ENCODE peak calls at places on chromosomes 1 and 21, in eight cellular contexts. A is A549, Q is upper lobe of right lung, T is body of pancreas, H is lower lobe of right lung, V is PC-3, N is pancreas, P is Panc1. J is an unnamed sample.

GRCh38 chr1:54498383-54499096 is 49.5 kb upstream of the ACOT11 start:
- ATAC-seq in N (peak; percentile 19), H (no peak), V (no peak), T (no peak), P (peak; percentile 52), A (peak; percentile 52), Q (no peak), J (no peak)

GRCh38 chr1:56799605-56800398 is 19.4 kb downstream of the FYB2 start:
- ATAC-seq in Q (no peak), H (no peak), A (no peak), P (no peak), N (peak; percentile 56), T (no peak), V (no peak), J (no peak)

GRCh38 chr1:222790520-222790919 is 24.3 kb upstream of the DISP1 start:
- ATAC-seq in H (no peak), T (no peak), N (no peak), V (no peak), Q (no peak), A (no peak), P (no peak), J (no peak)

GRCh38 chr21:34589511-34590282 is 25.2 kb downstream of the RCAN1 start:
- ATAC-seq in N (peak; percentile 67), V (no peak), T (peak; percentile 56), Q (no peak), P (no peak), H (no peak), A (no peak), J (no peak)

GRCh38 chr1:153598309-153599172 is 14.4 kb downstream of the S100A16 start:
- ATAC-seq in V (peak; percentile 26), Q (peak; percentile 48), H (peak; percentile 57), P (peak; percentile 31), N (peak; percentile 55), A (no peak), T (no peak), J (peak; percentile 48)

GRCh38 chr1:64092851-64093371 is 110.5 kb upstream of the UBE2U start:
- ATAC-seq in A (no peak), N (no peak), V (no peak), H (no peak), P (no peak), T (no peak), Q (no peak), J (no peak)

GRCh38 chr1:200165493-200166220 is 138.1 kb downstream of the NR5A2 start:
- ATAC-seq in V (no peak), A (no peak), H (no peak), T (no peak), N (no peak), P (no peak), Q (no peak), J (no peak)

GRCh38 chr1:212678456-212679410 is 20.9 kb downstream of the BATF3 start:
- ATAC-seq in T (no peak), P (peak; percentile 53), V (no peak), N (no peak), A (peak; percentile 27), H (peak; percentile 23), Q (peak; percentile 42), J (no peak)

GRCh38 chr1:168488153-168488552 is 55.6 kb downstream of the XCL2 start:
- ATAC-seq in A (no peak), V (no peak), T (peak; percentile 45), P (no peak), Q (no peak), H (no peak), N (peak; percentile 48), J (peak; percentile 82)

GRCh38 chr1:1764876-1765478 is 13.3 kb downstream of the NADK start:
- ATAC-seq in H (no peak), V (no peak), Q (no peak), T (no peak), N (no peak), P (no peak), A (no peak), J (no peak)

DNA sequence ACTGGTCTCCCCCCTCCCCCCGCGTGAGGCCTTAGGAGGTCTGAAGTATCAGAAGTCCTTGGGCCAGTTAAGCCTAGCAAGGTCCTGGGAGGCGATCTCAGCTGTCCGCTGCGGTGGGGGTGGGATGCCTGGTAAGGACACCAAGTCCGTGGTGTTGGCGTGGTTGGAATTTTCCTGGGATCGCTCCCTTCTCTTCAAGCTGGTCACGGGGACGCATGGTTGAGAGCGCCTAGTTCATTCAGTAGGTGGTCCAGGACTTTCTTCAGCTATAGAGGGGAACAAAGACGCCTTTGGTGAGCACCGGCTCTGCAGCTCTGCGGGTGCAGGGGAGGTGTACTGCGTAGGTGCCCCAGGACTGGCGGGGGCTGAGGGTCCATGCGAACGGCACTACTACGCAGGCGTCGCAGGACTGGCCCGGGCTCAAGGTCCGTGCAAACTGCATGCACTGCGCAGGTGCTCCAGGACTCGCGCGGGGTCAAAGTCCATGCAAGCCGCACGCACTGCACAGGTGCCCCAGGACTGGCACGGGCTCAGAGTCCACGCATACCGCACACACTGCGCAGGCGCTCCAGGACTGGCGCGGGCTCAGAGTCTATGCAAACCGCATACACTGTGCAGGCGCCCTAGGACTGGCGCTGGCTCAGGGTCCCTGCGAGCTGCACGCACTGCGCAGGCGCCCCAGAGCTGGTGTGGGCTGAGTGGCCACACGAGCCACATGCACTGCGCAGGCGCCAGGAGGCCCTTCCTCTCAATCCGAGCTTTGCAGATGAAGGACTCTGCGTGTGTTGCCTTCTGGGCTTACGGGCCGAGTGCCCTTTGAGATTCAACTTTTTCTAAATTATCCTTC is 36.6 kb upstream of the HMGN1 start:
- ATAC-seq in V (peak; percentile 31), A (peak; percentile 87), H (peak; percentile 88), N (peak; percentile 81), T (peak; percentile 90), Q (peak; percentile 83), P (peak; percentile 74), J (peak; percentile 77)
- H3K4me3 ChIP-seq in V (no peak overlapping the region), A (peak overlapping the region; percentile 51), H (peak overlapping the region; percentile 59), N (peak overlapping the region; percentile 32), T (no peak overlapping the region), Q (peak overlapping the region; percentile 46), P (peak overlapping the region; percentile 27), J (peak overlapping the region; percentile 8)

GRCh38 chr1:246726255-246726679 is 2.1 kb downstream of the SCCPDH start:
- ATAC-seq in V (no peak), N (peak; percentile 18), P (no peak), T (no peak), Q (no peak), H (no peak), A (no peak), J (peak; percentile 19)
- H3K4me3 ChIP-seq in V (no peak overlapping the region), N (no peak overlapping the region), P (no peak overlapping the region), T (no peak overlapping the region), Q (no peak overlapping the region), H (no peak overlapping the region), A (no peak overlapping the region), J (no peak overlapping the region)

GRCh38 chr1:43933386-43934278 is at the start of gene ARTN:
- ATAC-seq in H (peak; percentile 62), T (peak; percentile 45), V (peak; percentile 56), N (peak; percentile 55), Q (peak; percentile 42), A (no peak), P (peak; percentile 1), J (no peak)

GRCh38 chr1:43934986-43935324 is 1.4 kb downstream of the ARTN start:
- ATAC-seq in N (no peak), Q (no peak), V (no peak), H (no peak), A (no peak), P (no peak), T (no peak), J (no peak)

GRCh38 chr1:43932786-43933385 is 715 bp upstream of the ARTN start:
- ATAC-seq in P (no peak), T (no peak), V (peak; percentile 6), Q (no peak), N (no peak), H (no peak), A (no peak), J (no peak)

GRCh38 chr1:43935711-43936427 is 2.3 kb downstream of the ARTN start:
- ATAC-seq in A (no peak), V (no peak), H (no peak), N (peak; percentile 77), Q (no peak), P (no peak), T (peak; percentile 74), J (peak; percentile 5)

GRCh38 chr1:43934279-43934985 is 831 bp downstream of the ARTN start:
- ATAC-seq in P (peak; percentile 59), N (peak; percentile 76), T (peak; percentile 54), V (peak; percentile 53), Q (peak; percentile 81), H (peak; percentile 82), A (peak; percentile 76), J (peak; percentile 46)
- H3K4me3 ChIP-seq in P (no peak overlapping the region), N (peak overlapping the region; percentile 51), T (no peak overlapping the region), V (peak overlapping the region; percentile 68), Q (peak overlapping the region; percentile 46), H (peak overlapping the region; percentile 51), A (no peak overlapping the region), J (peak overlapping the region; percentile 51)

DNA sequence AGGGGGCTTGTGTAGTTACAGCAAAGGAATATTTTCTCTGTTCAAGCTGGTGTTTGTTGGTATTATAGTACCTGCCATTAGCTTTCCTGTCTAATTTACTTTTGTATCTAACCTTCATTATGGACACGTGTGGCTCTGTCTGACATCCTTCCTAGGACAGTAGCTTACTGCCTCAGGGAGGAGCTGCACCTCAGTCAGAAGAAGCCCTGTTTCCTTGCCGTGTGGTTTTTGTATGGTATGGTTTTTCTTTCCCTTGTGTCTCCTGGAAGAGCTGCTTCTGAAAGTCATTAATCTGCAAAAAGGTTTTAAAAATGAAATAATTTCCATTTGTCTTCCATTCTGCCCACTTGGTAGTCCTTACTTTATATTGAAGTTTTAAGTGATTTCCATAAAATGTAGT is 17.4 kb upstream of the CRB1 start:
- ATAC-seq in H (no peak), V (no peak), A (no peak), N (no peak), Q (no peak), P (no peak), T (no peak), J (no peak)
- H3K4me3 ChIP-seq in H (no peak overlapping the region), V (no peak overlapping the region), A (no peak overlapping the region), N (no peak overlapping the region), Q (no peak overlapping the region), P (no peak overlapping the region), T (no peak overlapping the region), J (no peak overlapping the region)

GRCh38 chr1:52057876-52058275 is 1.8 kb downstream of the BTF3L4 start:
- ATAC-seq in N (no peak), Q (no peak), H (no peak), T (no peak), V (no peak), P (no peak), A (no peak), J (no peak)
- H3K4me3 ChIP-seq in N (peak overlapping the region; percentile 95), Q (peak overlapping the region; percentile 97), H (no peak overlapping the region), T (no peak overlapping the region), V (peak overlapping the region; percentile 93), P (peak overlapping the region; percentile 100), A (peak overlapping the region; percentile 85), J (no peak overlapping the region)

GRCh38 chr1:198681831-198682756 is 43.3 kb downstream of the PTPRC start:
- ATAC-seq in N (peak; percentile 91), P (peak; percentile 96), V (peak; percentile 86), T (peak; percentile 71), H (peak; percentile 94), A (no peak), Q (peak; percentile 96), J (peak; percentile 75)
- H3K4me3 ChIP-seq in N (no peak overlapping the region), P (peak overlapping the region; percentile 15), V (peak overlapping the region; percentile 32), T (no peak overlapping the region), H (no peak overlapping the region), A (no peak overlapping the region), Q (peak overlapping the region; percentile 14), J (no peak overlapping the region)